ENCODE peak calls at places on chromosomes 11 and 22, in ten cellular contexts. H is NCI-H1105; C is Daoy; K is GM12891; E is CD4-positive, alpha-beta T cell; L is left lobe of liver; V is activated CD4-positive, CD25-positive, alpha-beta regulatory T cell; P is H4; R is amygdala; D is activated CD4-positive, alpha-beta T cell treated with anti-CD3 and anti-CD28 coated beads, Interleukin-2, amount 10 ng/mL, durations not matched to agents 7 days and 5 days. T is an unnamed sample.

GRCh38 chr11:93059074-93059957 is 89.9 kb downstream of the MTNR1B start:
- DNase-seq in E (no peak), V (no peak), K (no peak), D (no peak), H (peak; percentile 22), R (no peak), L (no peak), P (peak; percentile 62), C (peak; percentile 6), T (no peak)

GRCh38 chr11:9639099-9639498 is 24.8 kb upstream of the SWAP70 start:
- DNase-seq in K (no peak), R (no peak), C (no peak), V (no peak), H (no peak), L (peak; percentile 49), E (no peak), D (no peak), P (no peak), T (no peak)

GRCh38 chr11:304915-305833 is 2.4 kb upstream of the IFITM2 start:
- DNase-seq in L (no peak), D (peak; percentile 74), V (no peak), R (no peak), H (peak; percentile 26), P (peak; percentile 69), E (no peak), K (no peak), C (peak; percentile 38), T (peak; percentile 65)

GRCh38 chr22:44664149-44664548 is 37.9 kb upstream of the PRR5 start:
- DNase-seq in K (no peak), H (no peak), E (peak; percentile 55), R (peak; percentile 14), V (no peak), C (no peak), D (peak; percentile 74), P (peak; percentile 57), L (no peak), T (peak; percentile 84)

GRCh38 chr11:110907629-110908028 is 195.4 kb upstream of the ARHGAP20 start:
- DNase-seq in K (no peak), H (no peak), D (peak; percentile 62), V (no peak), E (no peak), R (no peak), L (no peak), C (no peak), P (peak; percentile 98), T (no peak)

GRCh38 chr11:110655967-110656366 is 56.3 kb downstream of the ARHGAP20 start:
- DNase-seq in P (no peak), K (no peak), H (no peak), C (no peak), V (no peak), R (no peak), D (no peak), E (no peak), L (no peak), T (no peak)

GRCh38 chr11:77090373-77091111 is 12.1 kb upstream of the OMP start:
- DNase-seq in P (no peak), K (no peak), E (no peak), V (no peak), D (no peak), R (no peak), C (no peak), H (no peak), L (no peak), T (no peak)

GRCh38 chr11:44874284-44874683 is 76.4 kb downstream of the TP53I11 start:
- DNase-seq in P (no peak), H (no peak), D (no peak), E (no peak), L (no peak), R (no peak), C (no peak), V (no peak), K (no peak), T (no peak)

GRCh38 chr11:67278939-67279588 is 10.0 kb upstream of the ANKRD13D start:
- DNase-seq in V (no peak), E (no peak), K (no peak), P (no peak), R (no peak), L (no peak), D (no peak), H (no peak), C (no peak), T (no peak)

GRCh38 chr11:94728541-94728940 is 39.6 kb upstream of the AMOTL1 start:
- DNase-seq in V (no peak), C (no peak), D (no peak), L (no peak), K (no peak), P (no peak), E (no peak), H (no peak), R (no peak), T (no peak)

GRCh38 chr11:8863838-8864237 is 47.2 kb upstream of the AKIP1 start:
- DNase-seq in R (no peak), V (no peak), K (no peak), E (no peak), L (no peak), C (peak; percentile 28), H (no peak), D (no peak), P (no peak), T (no peak)

GRCh38 chr11:25711008-25711407 is 620.9 kb upstream of the ANO3 start:
- DNase-seq in K (no peak), L (no peak), D (no peak), H (no peak), V (no peak), P (no peak), R (no peak), E (no peak), C (no peak), T (no peak)

GRCh38 chr22:34966980-34967379 is 99.0 kb upstream of the ISX start:
- DNase-seq in C (peak; percentile 53), L (no peak), E (no peak), D (no peak), H (no peak), P (peak; percentile 25), K (no peak), R (no peak), V (no peak), T (no peak)

GRCh38 chr11:61048368-61049065 is 53.8 kb upstream of the CD5 start:
- DNase-seq in C (no peak), R (no peak), V (no peak), P (no peak), L (no peak), K (no peak), E (no peak), H (no peak), D (no peak), T (no peak)

GRCh38 chr22:47806894-47807293 is 1044.4 kb downstream of the TBC1D22A start:
- DNase-seq in K (no peak), E (no peak), H (no peak), P (no peak), C (no peak), V (no peak), R (no peak), L (peak; percentile 19), D (no peak), T (no peak)

GRCh38 chr11:106286881-106287504 is 209.5 kb downstream of the AASDHPPT start:
- DNase-seq in C (no peak), L (no peak), H (no peak), K (no peak), E (no peak), V (no peak), D (no peak), R (no peak), P (no peak), T (no peak)

GRCh38 chr22:44393066-44393465 is 80.3 kb upstream of the SHISAL1 start:
- DNase-seq in E (peak; percentile 10), L (peak; percentile 33), K (no peak), C (no peak), V (no peak), P (no peak), H (no peak), R (no peak), D (no peak), T (no peak)

GRCh38 chr11:6734616-6735015 is 37.2 kb downstream of the OR2AG2 start:
- DNase-seq in V (no peak), L (no peak), C (no peak), E (no peak), P (no peak), D (no peak), K (no peak), H (no peak), R (no peak), T (no peak)

GRCh38 chr22:20987375-20987774 is 5.3 kb downstream of the LZTR1 start:
- DNase-seq in E (no peak), R (no peak), V (no peak), H (no peak), K (no peak), C (no peak), L (no peak), D (no peak), P (no peak), T (no peak)

GRCh38 chr22:42309865-42310264 is 39.4 kb upstream of the TCF20 start:
- DNase-seq in H (no peak), D (no peak), V (no peak), R (no peak), C (no peak), K (no peak), P (no peak), E (no peak), L (no peak), T (no peak)

GRCh38 chr11:34146866-34147265 is 41.4 kb downstream of the NAT10 start:
- DNase-seq in P (no peak), H (no peak), L (no peak), V (no peak), E (no peak), D (no peak), R (no peak), C (no peak), K (no peak), T (no peak)

GRCh38 chr11:68872216-68873003 is 30.7 kb upstream of the CPT1A start:
- DNase-seq in V (no peak), R (no peak), C (peak; percentile 28), D (no peak), L (no peak), E (no peak), P (no peak), K (no peak), H (no peak), T (no peak)